ENCODE peak calls at places on chromosomes 12 and 14, in six cellular contexts. One of them, this sample, is unnamed.

GRCh38 chr14:72559669-72560068 is 334.2 kb downstream of the DPF3 start:
- DNase-seq in bronchial epithelial cell: no peak
- DNase-seq in AG09309: no peak
- DNase-seq in GM12865: no peak
- DNase-seq in CD8-positive, alpha-beta T cell: no peak
- DNase-seq in cardiac fibroblast: no peak
- DNase-seq in this sample: no peak

GRCh38 chr14:22973217-22974032 is 8.9 kb downstream of the AJUBA start:
- DNase-seq in AG09309: no peak
- DNase-seq in GM12865: peak
- DNase-seq in cardiac fibroblast: peak
- DNase-seq in bronchial epithelial cell: peak
- DNase-seq in CD8-positive, alpha-beta T cell: peak
- DNase-seq in this sample: peak

GRCh38 chr12:87982208-87982607 is 47.0 kb downstream of the C12orf50 start:
- DNase-seq in AG09309: no peak
- DNase-seq in CD8-positive, alpha-beta T cell: no peak
- DNase-seq in cardiac fibroblast: peak
- DNase-seq in GM12865: no peak
- DNase-seq in bronchial epithelial cell: no peak
- DNase-seq in this sample: peak

GRCh38 chr12:96034631-96035282 is 630 bp downstream of the LTA4H start:
- DNase-seq in cardiac fibroblast: peak
- DNase-seq in bronchial epithelial cell: peak
- DNase-seq in CD8-positive, alpha-beta T cell: peak
- DNase-seq in AG09309: no peak
- DNase-seq in GM12865: no peak
- DNase-seq in this sample: peak

GRCh38 chr12:125296701-125297100 is 231.5 kb downstream of the AACS start:
- DNase-seq in bronchial epithelial cell: no peak
- DNase-seq in GM12865: no peak
- DNase-seq in AG09309: no peak
- DNase-seq in CD8-positive, alpha-beta T cell: no peak
- DNase-seq in cardiac fibroblast: no peak
- DNase-seq in this sample: no peak

GRCh38 chr12:58323676-58324075 is 382.3 kb downstream of the ATP23 start:
- DNase-seq in bronchial epithelial cell: no peak
- DNase-seq in CD8-positive, alpha-beta T cell: no peak
- DNase-seq in AG09309: no peak
- DNase-seq in GM12865: no peak
- DNase-seq in cardiac fibroblast: no peak
- DNase-seq in this sample: no peak

GRCh38 chr14:40394634-40395340 is 962.6 kb upstream of the FBXO33 start:
- DNase-seq in AG09309: no peak
- DNase-seq in cardiac fibroblast: no peak
- DNase-seq in GM12865: no peak
- DNase-seq in bronchial epithelial cell: peak
- DNase-seq in CD8-positive, alpha-beta T cell: no peak
- DNase-seq in this sample: peak

GRCh38 chr14:21268612-21269251 is 510 bp downstream of the HNRNPC start:
- DNase-seq in bronchial epithelial cell: peak
- DNase-seq in cardiac fibroblast: peak
- DNase-seq in AG09309: no peak
- DNase-seq in CD8-positive, alpha-beta T cell: peak
- DNase-seq in GM12865: peak
- DNase-seq in this sample: peak

GRCh38 chr12:68375701-68376469 is 43.7 kb upstream of the MDM1 start:
- DNase-seq in CD8-positive, alpha-beta T cell: no peak
- DNase-seq in GM12865: no peak
- DNase-seq in bronchial epithelial cell: no peak
- DNase-seq in AG09309: no peak
- DNase-seq in cardiac fibroblast: peak
- DNase-seq in this sample: no peak

DNA sequence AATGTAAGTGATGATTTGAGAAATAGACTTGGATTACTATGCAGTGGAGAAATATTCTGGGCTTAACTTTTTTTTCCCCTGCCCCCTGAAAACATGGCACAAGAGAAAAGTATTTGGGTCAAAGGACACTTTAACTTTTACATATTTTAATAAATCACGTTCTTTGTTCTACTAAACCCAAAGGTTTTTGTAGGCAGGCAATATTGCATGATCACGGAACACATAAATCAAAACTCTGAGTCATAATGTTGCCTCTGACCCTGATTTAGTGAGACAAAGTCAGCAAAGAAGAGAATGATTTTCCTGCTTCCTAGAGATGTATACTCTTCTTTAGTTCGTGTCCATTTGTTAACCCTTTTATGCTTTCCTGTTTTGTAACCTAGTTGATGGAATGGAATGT is 38.0 kb downstream of the ABCD2 start:
- DNase-seq in GM12865: no peak
- DNase-seq in cardiac fibroblast: peak
- DNase-seq in AG09309: no peak
- DNase-seq in CD8-positive, alpha-beta T cell: no peak
- DNase-seq in bronchial epithelial cell: peak
- DNase-seq in this sample: peak
- H3K4me3 ChIP-seq in GM12865: no peak
- H3K4me3 ChIP-seq in cardiac fibroblast: no peak
- H3K4me3 ChIP-seq in AG09309: no peak
- H3K4me3 ChIP-seq in CD8-positive, alpha-beta T cell: no peak
- H3K4me3 ChIP-seq in bronchial epithelial cell: no peak
- H3K4me3 ChIP-seq in this sample: no peak

DNA sequence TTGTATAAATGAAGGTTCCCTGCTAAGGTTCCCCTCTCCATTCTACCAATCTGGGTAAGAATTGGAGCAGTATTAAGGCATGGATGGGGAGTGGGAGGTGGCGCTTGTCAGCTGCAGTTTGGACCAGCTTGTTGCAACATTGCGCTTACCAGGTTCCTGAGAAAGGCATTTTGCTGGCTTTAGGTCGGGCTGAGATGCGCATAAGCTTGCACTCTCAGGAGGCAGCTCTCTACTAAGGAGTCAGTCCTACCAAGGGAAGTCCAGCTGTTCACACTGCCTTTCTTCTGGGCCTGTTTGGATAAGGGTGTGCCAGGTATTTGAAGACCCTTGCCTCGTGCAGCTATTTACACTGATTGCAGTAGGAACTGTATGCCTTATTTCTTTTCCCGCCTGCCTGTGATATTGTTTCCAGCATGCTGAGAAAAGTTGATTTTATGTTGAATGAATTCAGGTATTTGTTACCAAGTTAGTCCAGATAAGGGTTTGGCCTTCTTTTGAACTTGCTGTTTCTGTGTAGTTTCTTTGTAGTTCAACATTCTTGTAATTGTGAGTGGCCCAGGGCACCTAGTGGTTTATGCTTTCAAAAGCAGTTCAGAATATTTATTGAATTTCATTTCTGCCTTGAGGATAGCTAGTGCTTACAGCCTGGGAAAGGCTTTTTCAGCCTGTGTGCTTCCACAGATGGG is 2.6 kb downstream of the MLEC start:
- DNase-seq in bronchial epithelial cell: no peak
- DNase-seq in GM12865: no peak
- DNase-seq in cardiac fibroblast: no peak
- DNase-seq in CD8-positive, alpha-beta T cell: no peak
- DNase-seq in AG09309: no peak
- DNase-seq in this sample: peak
- H3K4me3 ChIP-seq in bronchial epithelial cell: no peak
- H3K4me3 ChIP-seq in GM12865: peak
- H3K4me3 ChIP-seq in cardiac fibroblast: no peak
- H3K4me3 ChIP-seq in CD8-positive, alpha-beta T cell: no peak
- H3K4me3 ChIP-seq in AG09309: no peak
- H3K4me3 ChIP-seq in this sample: peak

DNA sequence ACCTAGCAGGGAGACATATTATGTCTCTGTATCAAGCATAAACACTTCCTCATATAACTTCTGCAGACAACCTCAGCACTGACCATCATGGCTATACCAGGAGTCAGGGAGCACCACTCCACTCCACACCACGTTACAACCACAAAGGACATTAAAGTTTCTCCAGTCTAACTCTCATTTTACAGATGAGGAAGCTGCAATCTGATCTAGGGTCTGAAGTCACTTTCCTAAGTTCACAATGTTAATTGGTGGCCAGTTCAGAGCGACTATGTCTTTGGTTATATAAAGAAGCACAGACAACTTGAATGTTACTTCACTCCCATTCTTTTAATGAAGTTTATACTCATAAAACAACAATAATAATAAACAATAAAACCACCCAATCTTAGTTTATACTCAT is 72.6 kb upstream of the SSTR1 start:
- DNase-seq in AG09309: no peak
- DNase-seq in cardiac fibroblast: no peak
- DNase-seq in bronchial epithelial cell: no peak
- DNase-seq in GM12865: no peak
- DNase-seq in CD8-positive, alpha-beta T cell: no peak
- DNase-seq in this sample: no peak
- H3K4me3 ChIP-seq in AG09309: no peak
- H3K4me3 ChIP-seq in cardiac fibroblast: no peak
- H3K4me3 ChIP-seq in bronchial epithelial cell: no peak
- H3K4me3 ChIP-seq in GM12865: no peak
- H3K4me3 ChIP-seq in CD8-positive, alpha-beta T cell: no peak
- H3K4me3 ChIP-seq in this sample: no peak

DNA sequence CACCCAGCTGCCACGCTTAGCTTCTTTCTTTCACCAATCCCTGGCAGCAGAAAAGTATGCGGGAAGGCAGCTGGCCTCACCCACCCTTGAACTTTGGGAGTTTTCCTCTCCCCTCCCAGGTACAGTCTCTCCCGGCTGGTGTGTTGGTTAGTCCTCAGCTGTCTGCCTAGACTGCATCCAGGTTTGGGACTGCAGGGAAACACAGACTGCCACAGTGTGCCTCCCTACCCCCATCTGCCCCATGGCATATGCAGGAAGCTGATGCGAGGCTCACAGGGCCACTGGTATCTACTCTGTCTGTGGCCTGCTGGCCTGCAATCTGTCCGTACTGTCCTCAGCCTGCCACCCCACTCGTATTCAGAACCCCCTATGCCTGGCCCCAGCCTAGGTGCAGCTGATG is 2.1 kb downstream of the CD9 start:
- DNase-seq in bronchial epithelial cell: no peak
- DNase-seq in AG09309: no peak
- DNase-seq in GM12865: no peak
- DNase-seq in cardiac fibroblast: no peak
- DNase-seq in CD8-positive, alpha-beta T cell: no peak
- DNase-seq in this sample: no peak
- H3K4me3 ChIP-seq in bronchial epithelial cell: peak
- H3K4me3 ChIP-seq in AG09309: no peak
- H3K4me3 ChIP-seq in GM12865: no peak
- H3K4me3 ChIP-seq in cardiac fibroblast: no peak
- H3K4me3 ChIP-seq in CD8-positive, alpha-beta T cell: no peak
- H3K4me3 ChIP-seq in this sample: peak

GRCh38 chr14:98062083-98062482 is 1209.9 kb downstream of the BCL11B start:
- DNase-seq in GM12865: no peak
- DNase-seq in cardiac fibroblast: no peak
- DNase-seq in AG09309: no peak
- DNase-seq in CD8-positive, alpha-beta T cell: no peak
- DNase-seq in bronchial epithelial cell: no peak
- DNase-seq in this sample: no peak

GRCh38 chr14:98056946-98057345 is 1215.1 kb downstream of the BCL11B start:
- DNase-seq in cardiac fibroblast: no peak
- DNase-seq in GM12865: no peak
- DNase-seq in bronchial epithelial cell: no peak
- DNase-seq in AG09309: no peak
- DNase-seq in CD8-positive, alpha-beta T cell: no peak
- DNase-seq in this sample: no peak

GRCh38 chr14:98059106-98059505 is 1212.9 kb downstream of the BCL11B start:
- DNase-seq in GM12865: no peak
- DNase-seq in CD8-positive, alpha-beta T cell: no peak
- DNase-seq in bronchial epithelial cell: no peak
- DNase-seq in cardiac fibroblast: no peak
- DNase-seq in AG09309: no peak
- DNase-seq in this sample: no peak
- H3K4me3 ChIP-seq in GM12865: no peak
- H3K4me3 ChIP-seq in CD8-positive, alpha-beta T cell: no peak
- H3K4me3 ChIP-seq in bronchial epithelial cell: no peak
- H3K4me3 ChIP-seq in cardiac fibroblast: no peak
- H3K4me3 ChIP-seq in AG09309: no peak
- H3K4me3 ChIP-seq in this sample: no peak

GRCh38 chr14:60163741-60164140 is 1.5 kb downstream of the DHRS7 start:
- DNase-seq in cardiac fibroblast: no peak
- DNase-seq in bronchial epithelial cell: no peak
- DNase-seq in AG09309: no peak
- DNase-seq in CD8-positive, alpha-beta T cell: no peak
- DNase-seq in GM12865: no peak
- DNase-seq in this sample: no peak
- H3K4me3 ChIP-seq in cardiac fibroblast: no peak
- H3K4me3 ChIP-seq in bronchial epithelial cell: peak
- H3K4me3 ChIP-seq in AG09309: no peak
- H3K4me3 ChIP-seq in CD8-positive, alpha-beta T cell: no peak
- H3K4me3 ChIP-seq in GM12865: peak
- H3K4me3 ChIP-seq in this sample: peak